ENCODE peak calls at places on chromosomes 1 and 21, in eight cellular contexts. G is Caco-2; N is chondrocyte; Q is nephron progenitor cell; D is erythroblast; S is stimulated activated CD4-positive, alpha-beta T cell treated with anti-CD3 and anti-CD28 coated beads, Interleukin-4, amount 100 ng/mL, for 1 hour; M is non-pigmented ciliary epithelial cell; B is mucosa of gallbladder. X is an unnamed sample.

GRCh38 chr21:42834730-42835191 is 44.6 kb downstream of the WDR4 start:
- DNase-seq in G (no peak), N (peak; percentile 83), Q (no peak), D (no peak), S (no peak), M (no peak), B (no peak), X (no peak)

GRCh38 chr1:108615544-108615943 is 45.3 kb downstream of the HENMT1 start:
- DNase-seq in G (no peak), N (no peak), Q (no peak), D (peak; percentile 50), S (no peak), M (no peak), B (no peak), X (no peak)

GRCh38 chr1:23589506-23589872 is 30.2 kb upstream of the ID3 start:
- DNase-seq in G (no peak), N (no peak), Q (no peak), D (no peak), S (no peak), M (no peak), B (no peak), X (no peak)

GRCh38 chr1:224430511-224431113 is 4.0 kb downstream of the WDR26 start:
- DNase-seq in G (no peak), N (no peak), Q (no peak), D (peak; percentile 47), S (no peak), M (peak; percentile 41), B (peak; percentile 41), X (peak; percentile 22)

GRCh38 chr1:35454616-35455015 is 102.6 kb downstream of the KIAA0319L start:
- DNase-seq in G (no peak), N (no peak), Q (no peak), D (no peak), S (no peak), M (peak; percentile 52), B (no peak), X (peak; percentile 66)

GRCh38 chr1:204450461-204451257 is 39.0 kb upstream of the PPP1R15B start:
- DNase-seq in G (peak; percentile 53), N (peak; percentile 78), Q (no peak), D (no peak), S (no peak), M (no peak), B (peak; percentile 89), X (no peak)

GRCh38 chr1:22976461-22977243 is 4.0 kb upstream of the LACTBL1 start:
- DNase-seq in G (peak; percentile 72), N (no peak), Q (peak; percentile 74), D (peak; percentile 73), S (peak; percentile 41), M (peak; percentile 55), B (peak; percentile 59), X (peak; percentile 40)

GRCh38 chr1:206537141-206537540 is 29.8 kb downstream of the RASSF5 start:
- DNase-seq in G (no peak), N (no peak), Q (no peak), D (no peak), S (no peak), M (peak; percentile 38), B (no peak), X (no peak)

GRCh38 chr1:206021796-206022365 is 1.8 kb downstream of the CTSE start:
- DNase-seq in G (no peak), N (no peak), Q (no peak), D (no peak), S (no peak), M (no peak), B (no peak), X (no peak)

GRCh38 chr1:117681093-117681950 is 75.5 kb downstream of the TENT5C start:
- DNase-seq in G (no peak), N (no peak), Q (no peak), D (no peak), S (no peak), M (no peak), B (no peak), X (no peak)

GRCh38 chr1:75234499-75235064 is 100.4 kb downstream of the LHX8 start:
- DNase-seq in G (no peak), N (no peak), Q (no peak), D (no peak), S (no peak), M (no peak), B (no peak), X (no peak)

GRCh38 chr1:184150776-184151531 is 99.4 kb downstream of the TSEN15 start:
- DNase-seq in G (no peak), N (no peak), Q (no peak), D (no peak), S (no peak), M (no peak), B (no peak), X (no peak)

GRCh38 chr1:241391926-241392710 is 35.1 kb upstream of the RGS7 start:
- DNase-seq in G (no peak), N (no peak), Q (no peak), D (no peak), S (no peak), M (no peak), B (no peak), X (no peak)

GRCh38 chr1:27789511-27790154 is 16.6 kb downstream of the STX12 start:
- DNase-seq in G (no peak), N (no peak), Q (no peak), D (peak; percentile 32), S (no peak), M (peak; percentile 18), B (peak; percentile 33), X (peak; percentile 12)

GRCh38 chr1:228307218-228308023 is 99.2 kb downstream of the TRIM11 start:
- DNase-seq in G (no peak), N (peak; percentile 94), Q (no peak), D (no peak), S (no peak), M (no peak), B (no peak), X (no peak)

GRCh38 chr1:63777286-63777685 is 3.5 kb downstream of the ROR1 start:
- DNase-seq in G (no peak), N (no peak), Q (no peak), D (no peak), S (no peak), M (no peak), B (no peak), X (no peak)

GRCh38 chr21:42746593-42747266 is 93.3 kb downstream of the PDE9A start:
- DNase-seq in G (no peak), N (no peak), Q (no peak), D (no peak), S (peak; percentile 27), M (no peak), B (no peak), X (no peak)

GRCh38 chr21:43921979-43922945 is 57.2 kb downstream of the AGPAT3 start:
- DNase-seq in G (no peak), N (peak; percentile 72), Q (no peak), D (no peak), S (peak; percentile 66), M (no peak), B (no peak), X (peak; percentile 14)

GRCh38 chr1:41657101-41657500 is 172.6 kb upstream of the EDN2 start:
- DNase-seq in G (no peak), N (no peak), Q (no peak), D (no peak), S (no peak), M (no peak), B (no peak), X (no peak)

GRCh38 chr1:30518696-30519095 is 204.7 kb downstream of the MATN1 start:
- DNase-seq in G (no peak), N (peak; percentile 18), Q (no peak), D (no peak), S (no peak), M (no peak), B (no peak), X (no peak)

GRCh38 chr1:231883382-231883781 is 256.8 kb downstream of the DISC1 start:
- DNase-seq in G (peak; percentile 2), N (no peak), Q (no peak), D (no peak), S (no peak), M (no peak), B (no peak), X (no peak)

GRCh38 chr1:89530690-89531089 is 6.1 kb downstream of the LRRC8B start:
- DNase-seq in G (no peak), N (no peak), Q (no peak), D (no peak), S (no peak), M (no peak), B (no peak), X (no peak)

GRCh38 chr1:109762821-109763645 is 690 bp downstream of the EPS8L3 start:
- DNase-seq in G (no peak), N (peak; percentile 32), Q (no peak), D (peak; percentile 13), S (no peak), M (peak; percentile 34), B (no peak), X (no peak)

GRCh38 chr1:67850611-67851075 is 17.4 kb upstream of the GNG12 start:
- DNase-seq in G (no peak), N (no peak), Q (no peak), D (peak; percentile 28), S (peak; percentile 5), M (peak; percentile 75), B (peak; percentile 75), X (peak; percentile 81)

GRCh38 chr1:160795951-160796383 is at the start of gene LY9:
- DNase-seq in G (no peak), N (no peak), Q (no peak), D (no peak), S (peak; percentile 64), M (no peak), B (peak; percentile 49), X (no peak)

GRCh38 chr1:193143285-193143684 is 21.5 kb downstream of the CDC73 start:
- DNase-seq in G (no peak), N (no peak), Q (no peak), D (no peak), S (no peak), M (no peak), B (no peak), X (no peak)

GRCh38 chr1:33228935-33229487 is 27.3 kb upstream of the ZNF362 start:
- DNase-seq in G (no peak), N (no peak), Q (no peak), D (no peak), S (no peak), M (peak; percentile 77), B (peak; percentile 65), X (peak; percentile 78)

GRCh38 chr1:52551476-52552235 is 1.2 kb downstream of the TUT4 start:
- DNase-seq in G (no peak), N (no peak), Q (peak; percentile 23), D (peak; percentile 61), S (peak; percentile 36), M (no peak), B (no peak), X (no peak)

GRCh38 chr1:224528900-224529299 is 87.2 kb upstream of the CNIH3 start:
- DNase-seq in G (no peak), N (no peak), Q (no peak), D (no peak), S (no peak), M (peak; percentile 62), B (no peak), X (no peak)

GRCh38 chr1:91130256-91130985 is 108.6 kb upstream of the ZNF644 start:
- DNase-seq in G (no peak), N (no peak), Q (no peak), D (no peak), S (no peak), M (no peak), B (no peak), X (no peak)

GRCh38 chr1:222627232-222627631 is 9.3 kb downstream of the MIA3 start:
- DNase-seq in G (no peak), N (no peak), Q (no peak), D (no peak), S (no peak), M (no peak), B (no peak), X (peak; percentile 62)

GRCh38 chr1:77552626-77553025 is 129.8 kb downstream of the ZZZ3 start:
- DNase-seq in G (no peak), N (no peak), Q (no peak), D (no peak), S (no peak), M (no peak), B (no peak), X (no peak)

X was measured in skeletal muscle cell.